ENCODE peak calls at places on chromosome 1, in four cellular contexts. D is lower lobe of right lung, P is PC-9, S is prostate gland. I is an unnamed sample.

GRCh38 chr1:71488555-71489252 is 407.9 kb upstream of the ZRANB2 start:
- DNase-seq in D (no peak), P (no peak), S (no peak), I (no peak)

GRCh38 chr1:17485280-17485679 is 45.8 kb upstream of the RCC2 start:
- DNase-seq in D (no peak), P (no peak), S (no peak), I (no peak)

GRCh38 chr1:41474490-41475271 is 9.8 kb downstream of the EDN2 start:
- DNase-seq in D (peak; percentile 66), P (peak; percentile 54), S (peak; percentile 75), I (peak; percentile 47)

GRCh38 chr1:204108312-204109141 is 35.6 kb downstream of the SOX13 start:
- DNase-seq in D (no peak), P (no peak), S (no peak), I (no peak)

GRCh38 chr1:106194206-106194605 is 862.3 kb upstream of the PRMT6 start:
- DNase-seq in D (no peak), P (no peak), S (no peak), I (no peak)

GRCh38 chr1:188599313-188599712 is 1770.6 kb downstream of the PLA2G4A start:
- DNase-seq in D (no peak), P (no peak), S (no peak), I (no peak)

GRCh38 chr1:47572731-47573505 is 135.1 kb downstream of the FOXD2 start:
- DNase-seq in D (no peak), P (no peak), S (no peak), I (no peak)

GRCh38 chr1:220908757-220909156 is 29.5 kb downstream of the HLX start:
- DNase-seq in D (no peak), P (no peak), S (no peak), I (no peak)

GRCh38 chr1:54254055-54254454 is 54.1 kb downstream of the MRPL37 start:
- DNase-seq in D (no peak), P (peak; percentile 57), S (no peak), I (no peak)

GRCh38 chr1:9145021-9145668 is 16.2 kb upstream of the GPR157 start:
- DNase-seq in D (peak; percentile 41), P (peak; percentile 51), S (no peak), I (no peak)

GRCh38 chr1:150813028-150813707 is 5.1 kb upstream of the CTSK start:
- DNase-seq in D (peak; percentile 74), P (peak; percentile 75), S (peak; percentile 72), I (peak; percentile 59)

GRCh38 chr1:48823161-48823560 is 46.5 kb upstream of the BEND5 start:
- DNase-seq in D (no peak), P (no peak), S (no peak), I (no peak)

GRCh38 chr1:198677027-198677426 is 38.2 kb downstream of the PTPRC start:
- DNase-seq in D (no peak), P (no peak), S (no peak), I (no peak)

GRCh38 chr1:220207406-220207805 is 64.8 kb downstream of the RAB3GAP2 start:
- DNase-seq in D (no peak), P (no peak), S (no peak), I (no peak)

GRCh38 chr1:195934839-195935557 is 673.2 kb downstream of the KCNT2 start:
- DNase-seq in D (no peak), P (no peak), S (no peak), I (no peak)

GRCh38 chr1:151175036-151175741 is 592 bp downstream of the TMOD4 start:
- DNase-seq in D (no peak), P (no peak), S (no peak), I (no peak)

GRCh38 chr1:170707959-170708666 is 44.2 kb downstream of the PRRX1 start:
- DNase-seq in D (no peak), P (peak; percentile 17), S (no peak), I (peak; percentile 85)

GRCh38 chr1:247966520-247967204 is 1.6 kb downstream of the OR2AK2 start:
- DNase-seq in D (no peak), P (no peak), S (no peak), I (no peak)

GRCh38 chr1:39758556-39759435 is 12.4 kb downstream of the OXCT2 start:
- DNase-seq in D (no peak), P (no peak), S (no peak), I (no peak)

GRCh38 chr1:200917291-200917817 is 22.7 kb downstream of the INAVA start:
- DNase-seq in D (no peak), P (no peak), S (no peak), I (peak; percentile 92)

GRCh38 chr1:96525657-96526613 is 195.6 kb upstream of the PTBP2 start:
- DNase-seq in D (no peak), P (no peak), S (no peak), I (no peak)

GRCh38 chr1:205343431-205344009 is 13.2 kb downstream of the KLHDC8A start:
- DNase-seq in D (no peak), P (no peak), S (no peak), I (no peak)

GRCh38 chr1:56439610-56440264 is 139.6 kb downstream of the PLPP3 start:
- DNase-seq in D (no peak), P (no peak), S (no peak), I (no peak)

GRCh38 chr1:48687271-48688045 is 89.2 kb downstream of the BEND5 start:
- DNase-seq in D (no peak), P (no peak), S (no peak), I (no peak)

GRCh38 chr1:22841754-22842370 is 130.8 kb downstream of the LACTBL1 start:
- DNase-seq in D (no peak), P (no peak), S (no peak), I (no peak)

GRCh38 chr1:35031103-35031452 is 667 bp downstream of the ZMYM6 start:
- DNase-seq in D (no peak), P (peak; percentile 32), S (peak; percentile 8), I (peak; percentile 30)

GRCh38 chr1:32539584-32540571 is 651 bp downstream of the ZBTB8A start:
- DNase-seq in D (peak; percentile 53), P (peak; percentile 32), S (peak; percentile 6), I (no peak)

GRCh38 chr1:113391643-113392271 is 1.4 kb downstream of the MAGI3 start:
- DNase-seq in D (no peak), P (peak; percentile 17), S (peak; percentile 43), I (no peak)

GRCh38 chr1:107378602-107379265 is 237.9 kb downstream of the NTNG1 start:
- DNase-seq in D (no peak), P (no peak), S (no peak), I (no peak)

GRCh38 chr1:201506092-201506491 is 831 bp downstream of the CSRP1 start:
- DNase-seq in D (no peak), P (no peak), S (no peak), I (no peak)

GRCh38 chr1:2311184-2312032 is 79.9 kb downstream of the MORN1 start:
- DNase-seq in D (peak; percentile 75), P (peak; percentile 32), S (peak; percentile 53), I (no peak)

GRCh38 chr1:170221495-170221894 is 75.7 kb downstream of the NTMT2 start:
- DNase-seq in D (no peak), P (no peak), S (no peak), I (no peak)

GRCh38 chr1:36411674-36412648 is 14.3 kb upstream of the LSM10 start:
- DNase-seq in D (no peak), P (no peak), S (no peak), I (peak; percentile 47)

GRCh38 chr1:60825593-60825992 is 256.8 kb upstream of the NFIA start:
- DNase-seq in D (no peak), P (no peak), S (no peak), I (no peak)

GRCh38 chr1:170592591-170593111 is 60.7 kb downstream of the GORAB start:
- DNase-seq in D (no peak), P (no peak), S (no peak), I (no peak)

GRCh38 chr1:14606632-14607031 is 8.1 kb downstream of the KAZN start:
- DNase-seq in D (no peak), P (no peak), S (no peak), I (no peak)

GRCh38 chr1:164576311-164577271 is 17.6 kb downstream of the PBX1 start:
- DNase-seq in D (no peak), P (no peak), S (no peak), I (peak; percentile 54)

GRCh38 chr1:82625562-82625961 is 824.8 kb downstream of the ADGRL2 start:
- DNase-seq in D (no peak), P (no peak), S (no peak), I (peak; percentile 13)

GRCh38 chr1:21534674-21535378 is 25.6 kb downstream of the ALPL start:
- DNase-seq in D (no peak), P (peak; percentile 32), S (peak; percentile 79), I (peak; percentile 61)

DNA sequence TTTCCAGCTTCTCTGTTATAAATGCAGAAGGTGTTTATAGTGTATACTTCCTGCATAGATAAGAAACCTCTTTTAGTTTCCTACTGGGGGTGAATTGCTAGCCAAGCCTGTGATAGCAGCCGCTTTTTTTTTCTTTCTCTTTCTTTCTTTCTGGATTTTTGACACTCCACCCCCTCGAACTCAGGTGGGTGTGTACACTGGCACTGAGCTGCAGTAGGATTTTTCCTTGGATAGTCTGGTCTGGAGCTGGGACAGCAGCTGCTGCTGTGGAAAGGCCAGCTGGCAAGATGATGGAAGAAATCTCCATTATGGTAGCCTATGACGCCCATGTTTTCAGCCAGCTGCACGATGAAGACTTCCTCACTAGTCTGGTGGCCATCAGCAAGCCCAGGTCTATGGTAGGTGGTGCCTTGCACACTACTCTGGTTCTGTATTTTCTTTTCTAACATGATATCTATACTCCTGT is 122.5 kb upstream of the CACYBP start:
- DNase-seq in D (no peak), P (peak; percentile 9), S (no peak), I (no peak)
- H3K27ac ChIP-seq in D (no peak overlapping the region), P (peak overlapping the region; percentile 83), S (no peak overlapping the region), I (no peak overlapping the region)

GRCh38 chr1:24975391-24975790 is 45.3 kb upstream of the RUNX3 start:
- DNase-seq in D (no peak), P (no peak), S (no peak), I (no peak)
- H3K27me3 ChIP-seq in D (no peaks in the 10 kb centered on the region), P (no peaks in the 10 kb centered on the region), S (no peaks in the 10 kb centered on the region), I (no peaks in the 10 kb centered on the region)

GRCh38 chr1:214400136-214400535 is 119.2 kb downstream of the SMYD2 start:
- DNase-seq in D (no peak), P (no peak), S (no peak), I (no peak)
- H3K4me1 ChIP-seq in D (peaks cover 12% of the 10 kb centered on the region), P (no peaks in the 10 kb centered on the region), S (no peaks in the 10 kb centered on the region), I (peaks cover 23% of the 10 kb centered on the region)

GRCh38 chr1:186564558-186564957 is 103.6 kb upstream of the PDC start:
- DNase-seq in D (no peak), P (no peak), S (no peak), I (no peak)

GRCh38 chr1:186568221-186568620 is 107.3 kb upstream of the PDC start:
- DNase-seq in D (no peak), P (no peak), S (no peak), I (no peak)

GRCh38 chr1:186571771-186572170 is 108.5 kb downstream of the PTGS2 start:
- DNase-seq in D (no peak), P (no peak), S (no peak), I (no peak)

GRCh38 chr1:186566140-186566850 is 105.4 kb upstream of the PDC start:
- DNase-seq in D (no peak), P (no peak), S (no peak), I (peak; percentile 63)
- H3K27ac ChIP-seq in D (no peak overlapping the region), P (no peak overlapping the region), S (no peak overlapping the region), I (peak overlapping the region; percentile 82)

I was measured in foreskin keratinocyte.